ENCODE peak calls at places on chromosomes 4 and X, in seven cellular contexts. One of them, this sample, is unnamed.
A peak's percentile ranks its signal among the peaks of the same experiment; 100 is the strongest.

GRCh38 chr4:2101346-2102044 is 42.4 kb downstream of the NAT8L start:
- DNase-seq in Karpas-422: no peak
- DNase-seq in H9: no peak
- DNase-seq in HCT116: no peak
- DNase-seq in fibroblast of lung: no peak
- DNase-seq in NT2/D1: no peak
- DNase-seq in neural progenitor cell: no peak
- DNase-seq in this sample: peak; percentile 10

GRCh38 chrX:41827886-41828285 is 95.5 kb downstream of the CASK start:
- DNase-seq in Karpas-422: no peak
- DNase-seq in H9: no peak
- DNase-seq in HCT116: no peak
- DNase-seq in fibroblast of lung: no peak
- DNase-seq in NT2/D1: no peak
- DNase-seq in neural progenitor cell: peak; percentile 2
- DNase-seq in this sample: peak; percentile 14

GRCh38 chr4:73674451-73674919 is 54.2 kb upstream of the RASSF6 start:
- DNase-seq in Karpas-422: no peak
- DNase-seq in H9: no peak
- DNase-seq in HCT116: no peak
- DNase-seq in fibroblast of lung: peak; percentile 58
- DNase-seq in NT2/D1: no peak
- DNase-seq in neural progenitor cell: no peak
- DNase-seq in this sample: no peak

GRCh38 chrX:132955710-132956109 is 2.7 kb downstream of the HS6ST2 start:
- DNase-seq in Karpas-422: no peak
- DNase-seq in H9: no peak
- DNase-seq in HCT116: no peak
- DNase-seq in fibroblast of lung: no peak
- DNase-seq in NT2/D1: no peak
- DNase-seq in neural progenitor cell: peak; percentile 17
- DNase-seq in this sample: no peak

GRCh38 chr4:55491486-55491885 is 55.2 kb downstream of the CLOCK start:
- DNase-seq in Karpas-422: no peak
- DNase-seq in H9: no peak
- DNase-seq in HCT116: no peak
- DNase-seq in fibroblast of lung: peak; percentile 63
- DNase-seq in NT2/D1: no peak
- DNase-seq in neural progenitor cell: no peak
- DNase-seq in this sample: peak; percentile 64

GRCh38 chr4:87274803-87275202 is 47.9 kb downstream of the HSD17B13 start:
- DNase-seq in Karpas-422: no peak
- DNase-seq in H9: no peak
- DNase-seq in HCT116: no peak
- DNase-seq in fibroblast of lung: no peak
- DNase-seq in NT2/D1: no peak
- DNase-seq in neural progenitor cell: no peak
- DNase-seq in this sample: no peak

GRCh38 chr4:77092832-77093800 is 17.3 kb upstream of the CCNI start:
- DNase-seq in Karpas-422: no peak
- DNase-seq in H9: no peak
- DNase-seq in HCT116: no peak
- DNase-seq in fibroblast of lung: no peak
- DNase-seq in NT2/D1: no peak
- DNase-seq in neural progenitor cell: no peak
- DNase-seq in this sample: no peak

GRCh38 chr4:57110635-57111546 is 706 bp upstream of the IGFBP7 start:
- DNase-seq in Karpas-422: no peak
- DNase-seq in H9: peak; percentile 67
- DNase-seq in HCT116: no peak
- DNase-seq in fibroblast of lung: peak; percentile 70
- DNase-seq in NT2/D1: peak; percentile 38
- DNase-seq in neural progenitor cell: peak; percentile 81
- DNase-seq in this sample: peak; percentile 78

GRCh38 chrX:65532016-65532415 is 2.6 kb downstream of the LAS1L start:
- DNase-seq in Karpas-422: no peak
- DNase-seq in H9: no peak
- DNase-seq in HCT116: no peak
- DNase-seq in fibroblast of lung: no peak
- DNase-seq in NT2/D1: no peak
- DNase-seq in neural progenitor cell: no peak
- DNase-seq in this sample: no peak

GRCh38 chrX:17750436-17750835 is 13.1 kb downstream of the SCML1 start:
- DNase-seq in Karpas-422: no peak
- DNase-seq in H9: no peak
- DNase-seq in HCT116: no peak
- DNase-seq in fibroblast of lung: no peak
- DNase-seq in NT2/D1: no peak
- DNase-seq in neural progenitor cell: no peak
- DNase-seq in this sample: no peak

GRCh38 chr4:130849985-130850632 is 1754.2 kb downstream of the C4orf33 start:
- DNase-seq in Karpas-422: no peak
- DNase-seq in H9: no peak
- DNase-seq in HCT116: no peak
- DNase-seq in fibroblast of lung: peak; percentile 9
- DNase-seq in NT2/D1: no peak
- DNase-seq in neural progenitor cell: no peak
- DNase-seq in this sample: peak; percentile 15

GRCh38 chr4:106291678-106292077 is 24.3 kb downstream of the TBCK start:
- DNase-seq in Karpas-422: no peak
- DNase-seq in H9: no peak
- DNase-seq in HCT116: no peak
- DNase-seq in fibroblast of lung: no peak
- DNase-seq in NT2/D1: no peak
- DNase-seq in neural progenitor cell: no peak
- DNase-seq in this sample: no peak

GRCh38 chr4:116913451-116913850 is 171.9 kb downstream of the TRAM1L1 start:
- DNase-seq in Karpas-422: no peak
- DNase-seq in H9: no peak
- DNase-seq in HCT116: no peak
- DNase-seq in fibroblast of lung: no peak
- DNase-seq in NT2/D1: no peak
- DNase-seq in neural progenitor cell: no peak
- DNase-seq in this sample: no peak

GRCh38 chr4:158444621-158445020 is 77.1 kb upstream of the RXFP1 start:
- DNase-seq in Karpas-422: no peak
- DNase-seq in H9: no peak
- DNase-seq in HCT116: no peak
- DNase-seq in fibroblast of lung: peak; percentile 10
- DNase-seq in NT2/D1: no peak
- DNase-seq in neural progenitor cell: no peak
- DNase-seq in this sample: peak; percentile 36

GRCh38 chr4:94408549-94409374 is 43.0 kb upstream of the PDLIM5 start:
- DNase-seq in Karpas-422: no peak
- DNase-seq in H9: no peak
- DNase-seq in HCT116: no peak
- DNase-seq in fibroblast of lung: peak; percentile 48
- DNase-seq in NT2/D1: no peak
- DNase-seq in neural progenitor cell: no peak
- DNase-seq in this sample: peak; percentile 55

GRCh38 chr4:119735136-119735770 is 106.6 kb upstream of the PDE5A start:
- DNase-seq in Karpas-422: no peak
- DNase-seq in H9: no peak
- DNase-seq in HCT116: no peak
- DNase-seq in fibroblast of lung: peak; percentile 99
- DNase-seq in NT2/D1: no peak
- DNase-seq in neural progenitor cell: no peak
- DNase-seq in this sample: peak; percentile 87

GRCh38 chr4:69881173-69881773 is 21.3 kb upstream of the SULT1E1 start:
- DNase-seq in Karpas-422: peak; percentile 63
- DNase-seq in H9: peak; percentile 26
- DNase-seq in HCT116: peak; percentile 22
- DNase-seq in fibroblast of lung: peak; percentile 77
- DNase-seq in NT2/D1: no peak
- DNase-seq in neural progenitor cell: peak; percentile 63
- DNase-seq in this sample: peak; percentile 81

GRCh38 chr4:184383497-184384055 is 90.8 kb downstream of the IRF2 start:
- DNase-seq in Karpas-422: no peak
- DNase-seq in H9: no peak
- DNase-seq in HCT116: peak; percentile 24
- DNase-seq in fibroblast of lung: peak; percentile 97
- DNase-seq in NT2/D1: no peak
- DNase-seq in neural progenitor cell: no peak
- DNase-seq in this sample: peak; percentile 93

GRCh38 chrX:123833387-123833786 is 26.5 kb upstream of the XIAP start:
- DNase-seq in Karpas-422: peak; percentile 86
- DNase-seq in H9: peak; percentile 50
- DNase-seq in HCT116: peak; percentile 50
- DNase-seq in fibroblast of lung: peak; percentile 46
- DNase-seq in NT2/D1: no peak
- DNase-seq in neural progenitor cell: peak; percentile 38
- DNase-seq in this sample: peak; percentile 67

GRCh38 chrX:115093206-115093605 is 75.8 kb upstream of the IL13RA2 start:
- DNase-seq in Karpas-422: no peak
- DNase-seq in H9: no peak
- DNase-seq in HCT116: no peak
- DNase-seq in fibroblast of lung: no peak
- DNase-seq in NT2/D1: no peak
- DNase-seq in neural progenitor cell: no peak
- DNase-seq in this sample: no peak

GRCh38 chr4:174578366-174578765 is 56.1 kb upstream of the HPGD start:
- DNase-seq in Karpas-422: no peak
- DNase-seq in H9: no peak
- DNase-seq in HCT116: no peak
- DNase-seq in fibroblast of lung: peak; percentile 34
- DNase-seq in NT2/D1: no peak
- DNase-seq in neural progenitor cell: no peak
- DNase-seq in this sample: no peak

DNA sequence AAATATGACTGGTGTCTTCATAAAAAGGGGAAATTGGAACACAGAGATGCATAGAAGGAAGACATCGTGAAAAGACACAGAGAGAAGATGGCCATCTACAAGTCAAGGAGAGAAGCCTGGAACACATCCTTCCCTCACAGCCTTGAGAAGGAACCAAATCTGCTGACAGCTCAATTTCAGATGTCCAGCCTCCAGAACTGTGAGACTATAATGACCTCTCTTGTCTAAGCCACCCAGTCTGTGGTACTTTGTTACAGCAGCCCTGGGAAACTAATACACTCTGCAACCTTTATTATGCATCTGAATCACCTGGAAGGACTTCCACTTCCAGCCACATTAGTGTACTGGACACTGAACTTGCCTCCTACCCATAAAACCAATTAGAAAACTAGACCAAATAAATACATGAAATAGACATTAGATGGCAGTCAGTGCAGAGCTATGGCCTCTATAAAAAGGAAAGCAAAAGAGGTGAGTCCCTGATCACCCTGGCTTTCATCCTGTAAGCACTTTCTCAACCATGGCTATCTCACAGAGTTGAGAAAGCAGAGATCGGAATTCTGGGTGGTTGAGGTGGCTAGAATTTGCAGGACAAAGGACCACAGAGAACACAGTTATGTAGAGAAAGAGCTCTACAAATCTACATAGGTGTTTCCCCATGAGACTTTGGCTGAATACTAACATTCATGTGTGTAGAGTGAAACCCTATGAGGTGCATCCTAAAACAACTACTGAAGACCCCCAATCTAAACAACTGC is 25.7 kb downstream of the GAB3 start:
- DNase-seq in Karpas-422: no peak
- DNase-seq in H9: no peak
- DNase-seq in HCT116: no peak
- DNase-seq in fibroblast of lung: no peak
- DNase-seq in NT2/D1: no peak
- DNase-seq in neural progenitor cell: no peak
- DNase-seq in this sample: no peak
- H3K4me1 ChIP-seq in Karpas-422: no peaks in the 10 kb centered on the region
- H3K4me1 ChIP-seq in H9: no peaks in the 10 kb centered on the region
- H3K4me1 ChIP-seq in HCT116: no peaks in the 10 kb centered on the region
- H3K4me1 ChIP-seq in fibroblast of lung: peaks cover 10% of the 10 kb centered on the region
- H3K4me1 ChIP-seq in NT2/D1: no peaks in the 10 kb centered on the region
- H3K4me1 ChIP-seq in neural progenitor cell: no peaks in the 10 kb centered on the region
- H3K4me1 ChIP-seq in this sample: peaks cover 32% of the 10 kb centered on the region

GRCh38 chr4:3679071-3679825 is 86.9 kb upstream of the ADRA2C start:
- DNase-seq in Karpas-422: no peak
- DNase-seq in H9: peak; percentile 18
- DNase-seq in HCT116: no peak
- DNase-seq in fibroblast of lung: no peak
- DNase-seq in NT2/D1: no peak
- DNase-seq in neural progenitor cell: no peak
- DNase-seq in this sample: no peak
- H3K9ac ChIP-seq in Karpas-422: no peak overlapping the region
- H3K9ac ChIP-seq in H9: no peak overlapping the region
- H3K9ac ChIP-seq in HCT116: no peak overlapping the region
- H3K9ac ChIP-seq in fibroblast of lung: no peak overlapping the region
- H3K9ac ChIP-seq in NT2/D1: no peak overlapping the region
- H3K9ac ChIP-seq in neural progenitor cell: no peak overlapping the region
- H3K9ac ChIP-seq in this sample: no peak overlapping the region

DNA sequence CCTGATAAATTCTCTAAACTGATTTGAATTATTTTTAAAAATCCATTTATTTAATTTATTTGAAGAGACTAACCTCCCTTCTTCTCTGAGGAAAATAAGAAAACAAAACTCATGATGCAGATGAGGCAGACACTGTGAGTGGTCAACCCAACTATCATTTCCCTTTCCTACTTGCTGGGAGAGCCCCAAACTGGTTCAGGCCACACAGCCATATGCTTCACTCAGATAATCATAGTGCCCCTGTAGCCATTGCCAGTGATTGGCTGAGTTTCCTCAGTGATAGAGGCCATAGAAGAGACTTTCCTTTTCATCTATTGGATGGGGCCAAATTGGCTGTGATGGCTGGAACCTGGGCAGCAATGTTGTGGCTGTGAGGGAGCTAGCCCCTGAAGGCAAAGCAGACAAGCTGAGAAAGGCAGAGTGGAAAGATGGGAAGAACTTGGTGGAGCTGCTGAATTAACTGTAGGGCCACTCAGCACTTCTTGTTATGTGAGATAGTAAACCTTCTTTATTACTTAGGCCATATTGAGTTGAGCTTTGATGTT is 49.8 kb downstream of the RAB33B start:
- DNase-seq in Karpas-422: no peak
- DNase-seq in H9: no peak
- DNase-seq in HCT116: no peak
- DNase-seq in fibroblast of lung: no peak
- DNase-seq in NT2/D1: no peak
- DNase-seq in neural progenitor cell: no peak
- DNase-seq in this sample: no peak
- H3K27me3 ChIP-seq in Karpas-422: no peaks in the 10 kb centered on the region
- H3K27me3 ChIP-seq in H9: no peaks in the 10 kb centered on the region
- H3K27me3 ChIP-seq in HCT116: no peaks in the 10 kb centered on the region
- H3K27me3 ChIP-seq in fibroblast of lung: no peaks in the 10 kb centered on the region
- H3K27me3 ChIP-seq in NT2/D1: no peaks in the 10 kb centered on the region
- H3K27me3 ChIP-seq in neural progenitor cell: no peaks in the 10 kb centered on the region
- H3K27me3 ChIP-seq in this sample: no peaks in the 10 kb centered on the region

DNA sequence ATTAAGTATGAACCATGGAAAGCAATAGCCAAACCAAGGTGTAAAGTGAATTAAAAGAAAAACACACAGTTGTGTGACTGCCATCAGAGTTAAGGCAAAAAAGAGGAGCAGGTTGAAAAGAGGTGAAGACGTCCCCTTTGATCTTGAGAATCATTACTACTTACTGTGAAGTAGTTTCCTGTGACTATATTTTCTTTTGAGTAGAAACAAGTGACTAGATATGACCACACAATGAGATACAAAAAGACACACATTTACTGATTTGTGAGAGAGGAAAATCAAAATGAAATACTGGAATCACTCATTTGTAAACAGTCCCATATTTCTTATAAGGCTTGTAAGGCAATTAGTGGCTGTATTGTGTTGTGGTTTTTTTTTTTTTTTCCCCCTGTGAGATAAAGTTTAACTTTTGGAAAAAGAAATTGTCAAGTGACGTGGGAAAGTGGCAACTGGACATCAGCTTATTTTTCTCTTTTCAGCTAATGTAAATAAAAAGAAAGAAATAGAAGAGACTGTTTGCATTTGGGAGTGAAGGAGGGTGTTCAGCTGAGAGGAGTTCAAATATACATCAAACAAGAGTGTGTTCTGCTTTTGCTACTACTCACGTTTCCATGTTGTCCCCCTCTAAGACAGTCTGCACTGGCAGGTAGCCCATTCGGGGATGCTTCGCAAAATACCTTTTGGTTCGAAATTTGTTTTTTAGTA is 106.4 kb upstream of the FTHL17 start:
- DNase-seq in Karpas-422: no peak
- DNase-seq in H9: no peak
- DNase-seq in HCT116: no peak
- DNase-seq in fibroblast of lung: no peak
- DNase-seq in NT2/D1: no peak
- DNase-seq in neural progenitor cell: no peak
- DNase-seq in this sample: no peak
- H3K4me1 ChIP-seq in Karpas-422: no peaks in the 10 kb centered on the region
- H3K4me1 ChIP-seq in H9: no peaks in the 10 kb centered on the region
- H3K4me1 ChIP-seq in HCT116: no peaks in the 10 kb centered on the region
- H3K4me1 ChIP-seq in fibroblast of lung: no peaks in the 10 kb centered on the region
- H3K4me1 ChIP-seq in NT2/D1: no peaks in the 10 kb centered on the region
- H3K4me1 ChIP-seq in neural progenitor cell: no peaks in the 10 kb centered on the region
- H3K4me1 ChIP-seq in this sample: no peaks in the 10 kb centered on the region

This sample was measured in adipocyte.